ENCODE peak calls at places on chromosomes 5 and 9, in four cellular contexts. One of them, this sample, is unnamed.

GRCh38 chr9:127505396-127506116 is 54.2 kb downstream of the LRSAM1 start:
- DNase-seq in ovary: no peak
- DNase-seq in mammary epithelial cell: no peak
- DNase-seq in NCI-H1417: no peak
- DNase-seq in this sample: no peak

GRCh38 chr5:137226081-137226480 is 273.0 kb downstream of the SPOCK1 start:
- DNase-seq in mammary epithelial cell: no peak
- DNase-seq in ovary: no peak
- DNase-seq in NCI-H1417: no peak
- DNase-seq in this sample: no peak

GRCh38 chr5:96852769-96853168 is 23.5 kb upstream of the ERAP2 start:
- DNase-seq in mammary epithelial cell: no peak
- DNase-seq in NCI-H1417: no peak
- DNase-seq in ovary: no peak
- DNase-seq in this sample: no peak

GRCh38 chr5:174065528-174066189 is 20.2 kb downstream of the NSG2 start:
- DNase-seq in NCI-H1417: peak
- DNase-seq in ovary: no peak
- DNase-seq in mammary epithelial cell: no peak
- DNase-seq in this sample: no peak

GRCh38 chr9:88400021-88400420 is 11.8 kb downstream of the SPIN1 start:
- DNase-seq in NCI-H1417: no peak
- DNase-seq in ovary: no peak
- DNase-seq in mammary epithelial cell: peak
- DNase-seq in this sample: no peak

GRCh38 chr9:1875921-1876448 is 139.2 kb upstream of the SMARCA2 start:
- DNase-seq in mammary epithelial cell: no peak
- DNase-seq in NCI-H1417: no peak
- DNase-seq in ovary: no peak
- DNase-seq in this sample: no peak

GRCh38 chr9:93143830-93144530 is 9.9 kb upstream of the NINJ1 start:
- DNase-seq in NCI-H1417: no peak
- DNase-seq in mammary epithelial cell: peak
- DNase-seq in ovary: no peak
- DNase-seq in this sample: no peak

GRCh38 chr5:167771565-167771964 is 519.9 kb upstream of the WWC1 start:
- DNase-seq in mammary epithelial cell: no peak
- DNase-seq in ovary: no peak
- DNase-seq in NCI-H1417: no peak
- DNase-seq in this sample: no peak

GRCh38 chr5:139272471-139273321 is 20.8 kb upstream of the MATR3 start:
- DNase-seq in ovary: no peak
- DNase-seq in mammary epithelial cell: peak
- DNase-seq in NCI-H1417: no peak
- DNase-seq in this sample: no peak